ENCODE peak calls at places on chromosomes 5 and 9, in four cellular contexts. One of them, this sample, is unnamed. For H3K4me1, the result is how much of the 10 kb centered on the place peaks cover.

GRCh38 chr5:43997647-43998251 is 391.5 kb downstream of the FGF10 start:
- DNase-seq in IMR-90: peak
- DNase-seq in tibial nerve: no peak
- DNase-seq in cardiac muscle cell: no peak
- DNase-seq in this sample: no peak

GRCh38 chr5:169300468-169301385 is at the start of gene SLIT3:
- DNase-seq in cardiac muscle cell: peak
- DNase-seq in IMR-90: peak
- DNase-seq in tibial nerve: peak
- DNase-seq in this sample: peak

GRCh38 chr5:159758189-159758588 is 158.1 kb upstream of the ADRA1B start:
- DNase-seq in tibial nerve: no peak
- DNase-seq in IMR-90: no peak
- DNase-seq in cardiac muscle cell: no peak
- DNase-seq in this sample: no peak

GRCh38 chr5:69149676-69150010 is 17.3 kb upstream of the CCNB1 start:
- DNase-seq in IMR-90: no peak
- DNase-seq in cardiac muscle cell: no peak
- DNase-seq in tibial nerve: no peak
- DNase-seq in this sample: no peak

GRCh38 chr5:77431286-77431685 is 60.8 kb downstream of the WDR41 start:
- DNase-seq in tibial nerve: no peak
- DNase-seq in IMR-90: peak
- DNase-seq in cardiac muscle cell: no peak
- DNase-seq in this sample: no peak

GRCh38 chr9:6014668-6015270 is 655 bp downstream of the RANBP6 start:
- DNase-seq in tibial nerve: no peak
- DNase-seq in cardiac muscle cell: no peak
- DNase-seq in IMR-90: peak
- DNase-seq in this sample: no peak

GRCh38 chr5:65873181-65873580 is 53.2 kb upstream of the ERBIN start:
- DNase-seq in cardiac muscle cell: no peak
- DNase-seq in IMR-90: peak
- DNase-seq in tibial nerve: no peak
- DNase-seq in this sample: no peak

GRCh38 chr5:181241393-181241975 is 2.2 kb downstream of the RACK1 start:
- DNase-seq in tibial nerve: no peak
- DNase-seq in cardiac muscle cell: no peak
- DNase-seq in IMR-90: peak
- DNase-seq in this sample: no peak

GRCh38 chr5:53173083-53173482 is 63.5 kb upstream of the MOCS2 start:
- DNase-seq in tibial nerve: no peak
- DNase-seq in IMR-90: no peak
- DNase-seq in cardiac muscle cell: no peak
- DNase-seq in this sample: no peak

GRCh38 chr5:55896663-55897062 is 45.5 kb downstream of the IL31RA start:
- DNase-seq in cardiac muscle cell: no peak
- DNase-seq in IMR-90: no peak
- DNase-seq in tibial nerve: no peak
- DNase-seq in this sample: no peak

GRCh38 chr5:54571462-54571861 is 53.9 kb downstream of the SNX18 start:
- DNase-seq in tibial nerve: no peak
- DNase-seq in cardiac muscle cell: no peak
- DNase-seq in IMR-90: no peak
- DNase-seq in this sample: no peak

GRCh38 chr5:142825378-142826089 is 55.4 kb downstream of the ARHGAP26 start:
- DNase-seq in IMR-90: no peak
- DNase-seq in tibial nerve: no peak
- DNase-seq in cardiac muscle cell: no peak
- DNase-seq in this sample: no peak

GRCh38 chr9:129838707-129839259 is 3.5 kb downstream of the USP20 start:
- DNase-seq in IMR-90: peak
- DNase-seq in tibial nerve: no peak
- DNase-seq in cardiac muscle cell: no peak
- DNase-seq in this sample: no peak

GRCh38 chr9:81631213-81631745 is 58.1 kb downstream of the TLE1 start:
- DNase-seq in IMR-90: no peak
- DNase-seq in tibial nerve: no peak
- DNase-seq in cardiac muscle cell: no peak
- DNase-seq in this sample: no peak

GRCh38 chr9:134267305-134268265 is 58.7 kb upstream of the RXRA start:
- DNase-seq in IMR-90: no peak
- DNase-seq in cardiac muscle cell: peak
- DNase-seq in tibial nerve: no peak
- DNase-seq in this sample: no peak

GRCh38 chr5:84255318-84255717 is 129.4 kb downstream of the EDIL3 start:
- DNase-seq in cardiac muscle cell: no peak
- DNase-seq in tibial nerve: no peak
- DNase-seq in IMR-90: peak
- DNase-seq in this sample: no peak

GRCh38 chr9:122261469-122261881 is 3.2 kb downstream of the RBM18 start:
- DNase-seq in cardiac muscle cell: no peak
- DNase-seq in IMR-90: peak
- DNase-seq in tibial nerve: peak
- DNase-seq in this sample: peak

GRCh38 chr5:167375125-167375524 is 916.3 kb upstream of the WWC1 start:
- DNase-seq in tibial nerve: no peak
- DNase-seq in cardiac muscle cell: no peak
- DNase-seq in IMR-90: no peak
- DNase-seq in this sample: no peak

GRCh38 chr9:70043689-70044449 is at the start of gene MAMDC2:
- DNase-seq in tibial nerve: peak
- DNase-seq in cardiac muscle cell: peak
- DNase-seq in IMR-90: peak
- DNase-seq in this sample: no peak

GRCh38 chr5:541148-541887 is 17.1 kb upstream of the SLC9A3 start:
- DNase-seq in IMR-90: no peak
- DNase-seq in cardiac muscle cell: no peak
- DNase-seq in tibial nerve: no peak
- DNase-seq in this sample: peak

GRCh38 chr5:67211926-67212325 is 15.3 kb upstream of the CD180 start:
- DNase-seq in cardiac muscle cell: no peak
- DNase-seq in IMR-90: peak
- DNase-seq in tibial nerve: no peak
- DNase-seq in this sample: no peak

GRCh38 chr5:145510769-145511168 is 324.4 kb downstream of the PRELID2 start:
- DNase-seq in IMR-90: no peak
- DNase-seq in tibial nerve: no peak
- DNase-seq in cardiac muscle cell: no peak
- DNase-seq in this sample: no peak

GRCh38 chr9:122367779-122368460 is 2.9 kb upstream of the PTGS1 start:
- DNase-seq in tibial nerve: no peak
- DNase-seq in cardiac muscle cell: no peak
- DNase-seq in IMR-90: no peak
- DNase-seq in this sample: no peak

GRCh38 chr5:89265511-89266169 is 382.7 kb upstream of the MEF2C start:
- DNase-seq in IMR-90: peak
- DNase-seq in tibial nerve: no peak
- DNase-seq in cardiac muscle cell: no peak
- DNase-seq in this sample: no peak

GRCh38 chr9:107213561-107214028 is 69.5 kb upstream of the RAD23B start:
- DNase-seq in cardiac muscle cell: no peak
- DNase-seq in tibial nerve: no peak
- DNase-seq in IMR-90: peak
- DNase-seq in this sample: no peak

GRCh38 chr5:141208478-141208877 is at the start of gene PCDHB12:
- DNase-seq in cardiac muscle cell: peak
- DNase-seq in tibial nerve: peak
- DNase-seq in IMR-90: peak
- DNase-seq in this sample: no peak

GRCh38 chr5:52784741-52785140 is 3.0 kb upstream of the ITGA1 start:
- DNase-seq in tibial nerve: no peak
- DNase-seq in cardiac muscle cell: no peak
- DNase-seq in IMR-90: peak
- DNase-seq in this sample: no peak

GRCh38 chr5:68924490-68925145 is 169.2 kb upstream of the SLC30A5 start:
- DNase-seq in cardiac muscle cell: no peak
- DNase-seq in IMR-90: peak
- DNase-seq in tibial nerve: peak
- DNase-seq in this sample: no peak

GRCh38 chr9:12958279-12958678 is 183.5 kb downstream of the LURAP1L start:
- DNase-seq in IMR-90: no peak
- DNase-seq in cardiac muscle cell: no peak
- DNase-seq in tibial nerve: no peak
- DNase-seq in this sample: no peak

GRCh38 chr9:96398582-96399334 is 15.2 kb upstream of the SLC35D2 start:
- DNase-seq in cardiac muscle cell: no peak
- DNase-seq in IMR-90: no peak
- DNase-seq in tibial nerve: no peak
- DNase-seq in this sample: no peak

GRCh38 chr9:113349434-113350337 is at the start of gene BSPRY:
- DNase-seq in tibial nerve: no peak
- DNase-seq in IMR-90: no peak
- DNase-seq in cardiac muscle cell: peak
- DNase-seq in this sample: no peak

GRCh38 chr9:121942313-121942712 is 150.8 kb downstream of the TTLL11 start:
- DNase-seq in cardiac muscle cell: no peak
- DNase-seq in IMR-90: no peak
- DNase-seq in tibial nerve: no peak
- DNase-seq in this sample: no peak

GRCh38 chr9:81410201-81410600 is 279.1 kb downstream of the TLE1 start:
- DNase-seq in cardiac muscle cell: no peak
- DNase-seq in IMR-90: peak
- DNase-seq in tibial nerve: no peak
- DNase-seq in this sample: no peak

GRCh38 chr5:67476531-67476930 is 279.9 kb upstream of the CD180 start:
- DNase-seq in IMR-90: no peak
- DNase-seq in cardiac muscle cell: no peak
- DNase-seq in tibial nerve: no peak
- DNase-seq in this sample: no peak

GRCh38 chr5:138596105-138596987 is 21.1 kb upstream of the HSPA9 start:
- DNase-seq in cardiac muscle cell: peak
- DNase-seq in tibial nerve: no peak
- DNase-seq in IMR-90: no peak
- DNase-seq in this sample: no peak

GRCh38 chr9:87872079-87872624 is 10.5 kb upstream of the SPATA31E1 start:
- DNase-seq in cardiac muscle cell: peak
- DNase-seq in IMR-90: peak
- DNase-seq in tibial nerve: no peak
- DNase-seq in this sample: no peak

GRCh38 chr5:135450957-135451356 is 1.2 kb downstream of the TIFAB start:
- DNase-seq in IMR-90: no peak
- DNase-seq in cardiac muscle cell: no peak
- DNase-seq in tibial nerve: no peak
- DNase-seq in this sample: no peak

GRCh38 chr5:111299067-111299481 is 74.9 kb downstream of the CAMK4 start:
- DNase-seq in tibial nerve: no peak
- DNase-seq in IMR-90: no peak
- DNase-seq in cardiac muscle cell: no peak
- DNase-seq in this sample: no peak

DNA sequence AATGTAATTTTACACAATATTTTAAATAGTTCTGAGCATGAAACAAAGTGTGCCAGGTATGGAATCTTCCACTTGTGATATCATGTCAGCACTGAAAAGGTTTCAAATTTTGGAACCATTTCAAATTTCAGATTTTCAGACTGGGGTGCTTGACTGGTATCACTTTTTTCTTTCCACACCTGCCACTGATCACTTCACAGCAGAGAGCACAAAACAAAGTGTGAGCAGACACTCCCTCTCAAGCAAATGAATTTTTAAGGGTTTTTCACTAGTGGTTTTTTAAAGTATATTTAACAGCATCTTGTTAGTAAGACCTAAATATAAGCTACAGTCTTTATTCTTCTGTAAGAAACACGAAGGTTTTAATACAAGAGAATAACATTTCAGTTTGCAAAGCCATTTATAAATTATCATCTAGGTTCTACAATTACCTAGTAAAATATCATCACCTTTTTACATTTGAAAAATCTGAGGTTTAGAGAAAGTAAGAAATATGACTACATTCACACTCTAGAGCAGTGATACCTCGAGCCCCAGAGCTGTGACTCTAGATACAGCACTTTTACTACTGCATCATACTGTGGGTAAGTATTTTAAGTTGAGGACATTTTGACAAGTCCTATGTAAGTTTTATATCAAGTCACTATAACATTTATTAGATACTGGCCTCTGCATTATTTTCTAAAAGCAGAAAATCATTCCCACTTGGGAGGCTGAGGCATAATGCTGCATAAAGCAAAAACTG is 14.6 kb downstream of the GOLPH3 start:
- DNase-seq in tibial nerve: no peak
- DNase-seq in IMR-90: no peak
- DNase-seq in cardiac muscle cell: no peak
- DNase-seq in this sample: no peak
- H3K4me1 ChIP-seq in tibial nerve: under half
- H3K4me1 ChIP-seq in IMR-90: under half
- H3K4me1 ChIP-seq in cardiac muscle cell: under half
- H3K4me1 ChIP-seq in this sample: under half

GRCh38 chr9:21695443-21695842 is 107.0 kb upstream of the MTAP start:
- DNase-seq in tibial nerve: no peak
- DNase-seq in cardiac muscle cell: no peak
- DNase-seq in IMR-90: no peak
- DNase-seq in this sample: no peak
- TF ChIP-seq CTCF in tibial nerve: no peak
- TF ChIP-seq CTCF in cardiac muscle cell: no peak
- TF ChIP-seq CTCF in IMR-90: no peak
- TF ChIP-seq CTCF in this sample: no peak

DNA sequence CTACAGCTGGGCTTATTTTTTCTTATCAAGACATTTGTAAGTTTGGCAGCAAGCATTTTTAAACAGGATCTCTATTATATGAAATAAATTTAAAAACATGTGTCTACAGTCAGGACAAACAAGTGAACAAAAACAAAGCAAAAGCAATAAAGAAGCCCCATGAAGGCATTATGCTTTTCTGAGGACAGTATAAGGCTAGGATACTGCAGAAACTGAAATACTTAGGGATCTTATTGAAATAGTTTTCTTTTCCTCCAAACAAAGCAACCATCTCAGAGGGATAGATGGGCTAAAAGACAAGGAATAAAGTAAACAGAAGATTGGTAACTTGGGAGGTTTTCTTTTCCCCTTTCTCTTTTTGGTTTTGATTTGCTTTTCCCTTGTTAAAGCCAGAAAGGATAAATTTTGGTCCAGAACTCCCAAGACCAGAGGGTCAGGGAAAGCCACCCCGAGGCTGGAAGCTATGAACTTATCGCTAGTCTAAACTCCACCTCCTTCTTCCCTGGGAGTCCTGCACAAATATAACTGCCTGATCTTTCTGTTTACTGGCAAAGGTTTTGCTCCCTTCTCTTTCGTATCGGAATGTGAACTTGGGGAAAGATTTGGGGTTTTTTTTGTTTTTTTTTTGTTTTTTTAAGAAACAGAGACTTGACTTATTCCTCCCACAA is 164.0 kb downstream of the GHR start:
- DNase-seq in tibial nerve: no peak
- DNase-seq in IMR-90: no peak
- DNase-seq in cardiac muscle cell: no peak
- DNase-seq in this sample: no peak
- H3K4me1 ChIP-seq in tibial nerve: under half
- H3K4me1 ChIP-seq in IMR-90: under half
- H3K4me1 ChIP-seq in cardiac muscle cell: half or more
- H3K4me1 ChIP-seq in this sample: under half

GRCh38 chr9:110056062-110056461 is 151.9 kb downstream of the C9orf152 start:
- DNase-seq in tibial nerve: no peak
- DNase-seq in IMR-90: no peak
- DNase-seq in cardiac muscle cell: no peak
- DNase-seq in this sample: no peak
- TF ChIP-seq CTCF in tibial nerve: no peak
- TF ChIP-seq CTCF in IMR-90: no peak
- TF ChIP-seq CTCF in cardiac muscle cell: no peak
- TF ChIP-seq CTCF in this sample: no peak

This sample was measured in thoracic aorta.